ENCODE peak calls at places on chromosomes 5 and 9, in six cellular contexts. One of them, this sample, is unnamed.

GRCh38 chr5:161414896-161415295 is 131.6 kb downstream of the GABRB2 start:
- DNase-seq in GM23248: no peak
- DNase-seq in fibroblast of lung: no peak
- DNase-seq in right lobe of liver: no peak
- DNase-seq in stomach: no peak
- DNase-seq in tibial nerve: no peak
- DNase-seq in this sample: no peak

GRCh38 chr5:20554001-20554400 is 566.0 kb upstream of the CDH18 start:
- DNase-seq in GM23248: no peak
- DNase-seq in fibroblast of lung: peak; percentile 72
- DNase-seq in right lobe of liver: no peak
- DNase-seq in stomach: no peak
- DNase-seq in tibial nerve: no peak
- DNase-seq in this sample: no peak

GRCh38 chr5:138353550-138353893 is 1.0 kb downstream of the KDM3B start:
- DNase-seq in GM23248: peak; percentile 72
- DNase-seq in fibroblast of lung: no peak
- DNase-seq in right lobe of liver: no peak
- DNase-seq in stomach: no peak
- DNase-seq in tibial nerve: no peak
- DNase-seq in this sample: no peak

GRCh38 chr9:107127608-107128007 is 155.5 kb upstream of the RAD23B start:
- DNase-seq in GM23248: no peak
- DNase-seq in fibroblast of lung: no peak
- DNase-seq in right lobe of liver: no peak
- DNase-seq in stomach: no peak
- DNase-seq in tibial nerve: no peak
- DNase-seq in this sample: no peak

GRCh38 chr5:14054111-14054854 is 88.9 kb upstream of the TRIO start:
- DNase-seq in GM23248: no peak
- DNase-seq in fibroblast of lung: peak; percentile 27
- DNase-seq in right lobe of liver: no peak
- DNase-seq in stomach: no peak
- DNase-seq in tibial nerve: no peak
- DNase-seq in this sample: no peak

GRCh38 chr9:130241198-130241535 is 24.4 kb upstream of the HMCN2 start:
- DNase-seq in GM23248: no peak
- DNase-seq in fibroblast of lung: no peak
- DNase-seq in right lobe of liver: peak; percentile 53
- DNase-seq in stomach: no peak
- DNase-seq in tibial nerve: no peak
- DNase-seq in this sample: peak; percentile 3

GRCh38 chr5:142977363-142978051 is 207.3 kb downstream of the ARHGAP26 start:
- DNase-seq in GM23248: peak; percentile 85
- DNase-seq in fibroblast of lung: peak; percentile 97
- DNase-seq in right lobe of liver: no peak
- DNase-seq in stomach: no peak
- DNase-seq in tibial nerve: no peak
- DNase-seq in this sample: no peak

GRCh38 chr5:95184924-95185323 is 100.0 kb downstream of the MCTP1 start:
- DNase-seq in GM23248: no peak
- DNase-seq in fibroblast of lung: no peak
- DNase-seq in right lobe of liver: no peak
- DNase-seq in stomach: no peak
- DNase-seq in tibial nerve: no peak
- DNase-seq in this sample: no peak

GRCh38 chr9:96604005-96604320 is 15.7 kb downstream of the CDC14B start:
- DNase-seq in GM23248: peak; percentile 72
- DNase-seq in fibroblast of lung: peak; percentile 63
- DNase-seq in right lobe of liver: no peak
- DNase-seq in stomach: no peak
- DNase-seq in tibial nerve: no peak
- DNase-seq in this sample: no peak

GRCh38 chr5:95317687-95318086 is 32.8 kb upstream of the MCTP1 start:
- DNase-seq in GM23248: no peak
- DNase-seq in fibroblast of lung: no peak
- DNase-seq in right lobe of liver: no peak
- DNase-seq in stomach: no peak
- DNase-seq in tibial nerve: no peak
- DNase-seq in this sample: no peak

GRCh38 chr5:154278172-154278571 is 87.6 kb downstream of the GALNT10 start:
- DNase-seq in GM23248: peak; percentile 48
- DNase-seq in fibroblast of lung: peak; percentile 83
- DNase-seq in right lobe of liver: no peak
- DNase-seq in stomach: no peak
- DNase-seq in tibial nerve: no peak
- DNase-seq in this sample: no peak

GRCh38 chr5:72210913-72211670 is 103.8 kb downstream of the MAP1B start:
- DNase-seq in GM23248: peak; percentile 87
- DNase-seq in fibroblast of lung: peak; percentile 94
- DNase-seq in right lobe of liver: no peak
- DNase-seq in stomach: peak; percentile 68
- DNase-seq in tibial nerve: peak; percentile 47
- DNase-seq in this sample: no peak

GRCh38 chr9:71036501-71036900 is 84.9 kb downstream of the TRPM3 start:
- DNase-seq in GM23248: no peak
- DNase-seq in fibroblast of lung: peak; percentile 12
- DNase-seq in right lobe of liver: no peak
- DNase-seq in stomach: peak; percentile 38
- DNase-seq in tibial nerve: no peak
- DNase-seq in this sample: no peak

GRCh38 chr5:114243281-114243982 is 118.4 kb upstream of the KCNN2 start:
- DNase-seq in GM23248: no peak
- DNase-seq in fibroblast of lung: peak; percentile 82
- DNase-seq in right lobe of liver: no peak
- DNase-seq in stomach: no peak
- DNase-seq in tibial nerve: no peak
- DNase-seq in this sample: no peak

GRCh38 chr5:81533629-81534480 is 139.9 kb upstream of the ACOT12 start:
- DNase-seq in GM23248: no peak
- DNase-seq in fibroblast of lung: no peak
- DNase-seq in right lobe of liver: no peak
- DNase-seq in stomach: no peak
- DNase-seq in tibial nerve: no peak
- DNase-seq in this sample: no peak

GRCh38 chr5:3258050-3258449 is 337.6 kb upstream of the IRX1 start:
- DNase-seq in GM23248: no peak
- DNase-seq in fibroblast of lung: no peak
- DNase-seq in right lobe of liver: no peak
- DNase-seq in stomach: no peak
- DNase-seq in tibial nerve: no peak
- DNase-seq in this sample: no peak

GRCh38 chr5:42719034-42719433 is 37.6 kb upstream of the CCDC152 start:
- DNase-seq in GM23248: peak; percentile 4
- DNase-seq in fibroblast of lung: no peak
- DNase-seq in right lobe of liver: no peak
- DNase-seq in stomach: no peak
- DNase-seq in tibial nerve: no peak
- DNase-seq in this sample: no peak

GRCh38 chr5:79191457-79191856 is 44.5 kb upstream of the JMY start:
- DNase-seq in GM23248: no peak
- DNase-seq in fibroblast of lung: no peak
- DNase-seq in right lobe of liver: no peak
- DNase-seq in stomach: no peak
- DNase-seq in tibial nerve: no peak
- DNase-seq in this sample: no peak

GRCh38 chr5:179438041-179438441 is 92.8 kb upstream of the ADAMTS2 start:
- DNase-seq in GM23248: no peak
- DNase-seq in fibroblast of lung: no peak
- DNase-seq in right lobe of liver: no peak
- DNase-seq in stomach: no peak
- DNase-seq in tibial nerve: no peak
- DNase-seq in this sample: peak; percentile 38

GRCh38 chr5:7856855-7857254 is 5.9 kb upstream of the CFAP90 start:
- DNase-seq in GM23248: peak; percentile 49
- DNase-seq in fibroblast of lung: peak; percentile 31
- DNase-seq in right lobe of liver: no peak
- DNase-seq in stomach: no peak
- DNase-seq in tibial nerve: no peak
- DNase-seq in this sample: no peak

GRCh38 chr5:159017787-159018186 is 81.9 kb downstream of the EBF1 start:
- DNase-seq in GM23248: peak; percentile 76
- DNase-seq in fibroblast of lung: peak; percentile 81
- DNase-seq in right lobe of liver: no peak
- DNase-seq in stomach: no peak
- DNase-seq in tibial nerve: no peak
- DNase-seq in this sample: peak; percentile 67

GRCh38 chr9:70259512-70259802 is 679 bp downstream of the SMC5 start:
- DNase-seq in GM23248: no peak
- DNase-seq in fibroblast of lung: no peak
- DNase-seq in right lobe of liver: no peak
- DNase-seq in stomach: no peak
- DNase-seq in tibial nerve: no peak
- DNase-seq in this sample: no peak

GRCh38 chr5:76025069-76025468 is 58.1 kb upstream of the SV2C start:
- DNase-seq in GM23248: no peak
- DNase-seq in fibroblast of lung: no peak
- DNase-seq in right lobe of liver: no peak
- DNase-seq in stomach: no peak
- DNase-seq in tibial nerve: no peak
- DNase-seq in this sample: no peak

GRCh38 chr5:141951341-141951781 is 6.6 kb downstream of the PCDH12 start:
- DNase-seq in GM23248: no peak
- DNase-seq in fibroblast of lung: no peak
- DNase-seq in right lobe of liver: no peak
- DNase-seq in stomach: no peak
- DNase-seq in tibial nerve: no peak
- DNase-seq in this sample: no peak

GRCh38 chr5:58891072-58891970 is 308.4 kb downstream of the RAB3C start:
- DNase-seq in GM23248: peak; percentile 87
- DNase-seq in fibroblast of lung: peak; percentile 83
- DNase-seq in right lobe of liver: no peak
- DNase-seq in stomach: peak; percentile 70
- DNase-seq in tibial nerve: peak; percentile 69
- DNase-seq in this sample: peak; percentile 51

GRCh38 chr5:175629793-175630192 is 28.1 kb upstream of the HRH2 start:
- DNase-seq in GM23248: no peak
- DNase-seq in fibroblast of lung: no peak
- DNase-seq in right lobe of liver: no peak
- DNase-seq in stomach: no peak
- DNase-seq in tibial nerve: no peak
- DNase-seq in this sample: no peak

GRCh38 chr5:126846344-126846743 is 69.4 kb downstream of the LMNB1 start:
- DNase-seq in GM23248: peak; percentile 48
- DNase-seq in fibroblast of lung: no peak
- DNase-seq in right lobe of liver: no peak
- DNase-seq in stomach: no peak
- DNase-seq in tibial nerve: no peak
- DNase-seq in this sample: no peak

GRCh38 chr5:119327018-119327417 is 28.8 kb upstream of the TNFAIP8 start:
- DNase-seq in GM23248: peak; percentile 60
- DNase-seq in fibroblast of lung: peak; percentile 47
- DNase-seq in right lobe of liver: no peak
- DNase-seq in stomach: no peak
- DNase-seq in tibial nerve: no peak
- DNase-seq in this sample: no peak

GRCh38 chr5:10689391-10690081 is 71.5 kb downstream of the DAP start:
- DNase-seq in GM23248: peak; percentile 62
- DNase-seq in fibroblast of lung: peak; percentile 64
- DNase-seq in right lobe of liver: no peak
- DNase-seq in stomach: no peak
- DNase-seq in tibial nerve: no peak
- DNase-seq in this sample: no peak
- H3K4me1 ChIP-seq in GM23248: peaks cover 45% of the 10 kb centered on the region
- H3K4me1 ChIP-seq in fibroblast of lung: peaks cover 16% of the 10 kb centered on the region
- H3K4me1 ChIP-seq in right lobe of liver: no peaks in the 10 kb centered on the region
- H3K4me1 ChIP-seq in stomach: no peaks in the 10 kb centered on the region
- H3K4me1 ChIP-seq in tibial nerve: no peaks in the 10 kb centered on the region
- H3K4me1 ChIP-seq in this sample: no peaks in the 10 kb centered on the region

GRCh38 chr9:120398286-120398685 is 181.7 kb downstream of the CDK5RAP2 start:
- DNase-seq in GM23248: peak; percentile 51
- DNase-seq in fibroblast of lung: no peak
- DNase-seq in right lobe of liver: no peak
- DNase-seq in stomach: no peak
- DNase-seq in tibial nerve: no peak
- DNase-seq in this sample: no peak

GRCh38 chr9:120396418-120396817 is 183.5 kb downstream of the CDK5RAP2 start:
- DNase-seq in GM23248: no peak
- DNase-seq in fibroblast of lung: no peak
- DNase-seq in right lobe of liver: no peak
- DNase-seq in stomach: no peak
- DNase-seq in tibial nerve: no peak
- DNase-seq in this sample: no peak

GRCh38 chr9:120395374-120395773 is 184.6 kb downstream of the CDK5RAP2 start:
- DNase-seq in GM23248: no peak
- DNase-seq in fibroblast of lung: no peak
- DNase-seq in right lobe of liver: no peak
- DNase-seq in stomach: no peak
- DNase-seq in tibial nerve: no peak
- DNase-seq in this sample: no peak

GRCh38 chr9:120396926-120397325 is 183.0 kb downstream of the CDK5RAP2 start:
- DNase-seq in GM23248: no peak
- DNase-seq in fibroblast of lung: peak; percentile 41
- DNase-seq in right lobe of liver: no peak
- DNase-seq in stomach: no peak
- DNase-seq in tibial nerve: no peak
- DNase-seq in this sample: no peak

GRCh38 chr9:120397453-120397852 is 182.5 kb downstream of the CDK5RAP2 start:
- DNase-seq in GM23248: peak; percentile 64
- DNase-seq in fibroblast of lung: no peak
- DNase-seq in right lobe of liver: no peak
- DNase-seq in stomach: no peak
- DNase-seq in tibial nerve: no peak
- DNase-seq in this sample: no peak
- H3K4me3 ChIP-seq in GM23248: no peak overlapping the region
- H3K4me3 ChIP-seq in fibroblast of lung: no peak overlapping the region
- H3K4me3 ChIP-seq in right lobe of liver: no peak overlapping the region
- H3K4me3 ChIP-seq in stomach: no peak overlapping the region
- H3K4me3 ChIP-seq in tibial nerve: no peak overlapping the region
- H3K4me3 ChIP-seq in this sample: no peak overlapping the region

DNA sequence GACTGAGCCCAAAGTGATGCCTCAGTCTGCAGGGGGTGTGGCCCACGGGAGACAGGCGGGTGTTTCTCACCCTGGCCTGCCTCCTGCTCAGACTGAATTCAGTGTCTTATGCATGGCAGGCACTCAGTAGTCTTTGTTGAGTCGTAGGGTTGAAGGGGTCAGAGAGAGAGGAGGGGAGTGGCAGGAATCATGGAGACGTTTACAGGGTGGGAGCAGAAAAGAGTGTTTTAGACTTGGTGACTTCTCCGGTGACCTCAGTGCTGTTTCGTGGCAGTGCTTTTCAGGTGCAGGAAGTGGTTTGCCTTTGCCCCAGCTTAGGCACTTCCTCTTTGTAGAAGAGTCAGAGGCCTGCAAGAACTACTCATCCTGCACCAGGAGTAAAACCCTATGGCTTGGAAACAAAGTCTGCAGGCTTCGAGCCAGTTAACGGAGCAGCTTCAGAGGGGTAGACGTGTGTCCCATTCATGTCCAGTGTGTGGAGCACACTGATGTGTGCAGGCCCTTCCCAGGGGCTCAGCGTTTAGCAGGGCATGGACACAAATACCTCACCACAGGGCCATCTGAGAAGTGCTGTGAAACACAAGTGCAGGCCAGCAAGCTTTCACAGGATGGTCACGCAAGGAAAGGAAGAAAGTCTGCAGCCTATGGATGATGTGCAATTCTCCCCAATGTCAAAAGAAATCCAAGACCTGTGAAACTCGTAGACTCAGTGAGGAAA is 24.5 kb upstream of the SEMA4D start:
- DNase-seq in GM23248: no peak
- DNase-seq in fibroblast of lung: no peak
- DNase-seq in right lobe of liver: no peak
- DNase-seq in stomach: peak; percentile 49
- DNase-seq in tibial nerve: no peak
- DNase-seq in this sample: peak; percentile 74
- H3K4me1 ChIP-seq in GM23248: no peaks in the 10 kb centered on the region
- H3K4me1 ChIP-seq in fibroblast of lung: no peaks in the 10 kb centered on the region
- H3K4me1 ChIP-seq in right lobe of liver: no peaks in the 10 kb centered on the region
- H3K4me1 ChIP-seq in stomach: peaks cover 14% of the 10 kb centered on the region
- H3K4me1 ChIP-seq in tibial nerve: peaks cover 24% of the 10 kb centered on the region
- H3K4me1 ChIP-seq in this sample: no peaks in the 10 kb centered on the region

GRCh38 chr9:136620441-136621018 is 42.2 kb upstream of the EGFL7 start:
- DNase-seq in GM23248: no peak
- DNase-seq in fibroblast of lung: no peak
- DNase-seq in right lobe of liver: no peak
- DNase-seq in stomach: no peak
- DNase-seq in tibial nerve: no peak
- DNase-seq in this sample: peak; percentile 82
- H3K4me3 ChIP-seq in GM23248: no peak overlapping the region
- H3K4me3 ChIP-seq in fibroblast of lung: no peak overlapping the region
- H3K4me3 ChIP-seq in right lobe of liver: no peak overlapping the region
- H3K4me3 ChIP-seq in stomach: no peak overlapping the region
- H3K4me3 ChIP-seq in tibial nerve: no peak overlapping the region
- H3K4me3 ChIP-seq in this sample: no peak overlapping the region